ENCODE peak calls at places on chromosomes 6 and 20, in five cellular contexts. I is WTC11, K is K562, C is GM12878, Y is HepG2. B is an unnamed sample.

GRCh38 chr20:17417221-17417620 is 114.0 kb downstream of the BFSP1 start:
- DNase-seq in I (no peak), K (no peak), Y (no peak), C (no peak), B (no peak)

GRCh38 chr6:94511502-94512088 is 1065.7 kb upstream of the MANEA start:
- DNase-seq in Y (no peak), C (no peak), I (no peak), K (no peak), B (no peak)

GRCh38 chr6:130853555-130854183 is 26.5 kb downstream of the SMLR1 start:
- DNase-seq in I (no peak), K (no peak), Y (peak; percentile 88), C (no peak), B (no peak)

GRCh38 chr6:11625302-11625701 is 87.8 kb downstream of the TMEM170B start:
- DNase-seq in Y (no peak), C (no peak), K (no peak), I (no peak), B (no peak)

GRCh38 chr6:90044182-90044832 is 150.0 kb downstream of the GJA10 start:
- DNase-seq in I (no peak), K (no peak), C (no peak), Y (no peak), B (no peak)

GRCh38 chr6:2551705-2552104 is 199.0 kb downstream of the MYLK4 start:
- DNase-seq in I (no peak), K (no peak), Y (no peak), C (no peak), B (no peak)

GRCh38 chr20:59684685-59685212 is 80.4 kb downstream of the PHACTR3 start:
- DNase-seq in K (no peak), C (no peak), I (no peak), Y (no peak), B (no peak)

GRCh38 chr20:50115591-50116367 is 2.8 kb upstream of the UBE2V1 start:
- DNase-seq in C (peak; percentile 89), Y (peak; percentile 96), K (peak; percentile 85), I (peak; percentile 91), B (peak; percentile 92)

GRCh38 chr20:32536861-32537656 is 48.1 kb downstream of the NOL4L start:
- DNase-seq in I (peak; percentile 42), Y (no peak), C (no peak), K (peak; percentile 75), B (no peak)

GRCh38 chr6:130377371-130377770 is 11.6 kb downstream of the TMEM200A start:
- DNase-seq in C (no peak), I (no peak), Y (no peak), K (no peak), B (no peak)

GRCh38 chr20:57749131-57749690 is 39.4 kb upstream of the PMEPA1 start:
- DNase-seq in K (no peak), I (no peak), Y (no peak), C (no peak), B (no peak)

GRCh38 chr20:25987073-25987927 is 290.6 kb upstream of the ZNF337 start:
- DNase-seq in I (peak; percentile 68), C (no peak), K (peak; percentile 14), Y (no peak), B (peak; percentile 31)

GRCh38 chr6:117976030-117976651 is 69.1 kb downstream of the SLC35F1 start:
- DNase-seq in I (no peak), K (peak; percentile 26), C (no peak), Y (peak; percentile 61), B (peak; percentile 2)

GRCh38 chr6:89180971-89181370 is 35.1 kb downstream of the PM20D2 start:
- DNase-seq in K (no peak), Y (no peak), I (no peak), C (no peak), B (no peak)

GRCh38 chr20:50848341-50848808 is 53.5 kb downstream of the BCAS4 start:
- DNase-seq in C (no peak), Y (no peak), I (no peak), K (no peak), B (no peak)

GRCh38 chr6:93416575-93417420 is 2.6 kb downstream of the EPHA7 start:
- DNase-seq in C (no peak), K (no peak), I (peak; percentile 65), Y (no peak), B (peak; percentile 37)

GRCh38 chr20:34705383-34706021 is 1.4 kb downstream of the TP53INP2 start:
- DNase-seq in I (peak; percentile 30), Y (peak; percentile 73), C (no peak), K (peak; percentile 29), B (peak; percentile 37)

GRCh38 chr20:43844778-43845614 is 69.7 kb upstream of the TOX2 start:
- DNase-seq in K (no peak), Y (no peak), C (no peak), I (no peak), B (peak; percentile 38)

GRCh38 chr20:59604770-59605665 is 678 bp downstream of the PHACTR3 start:
- DNase-seq in Y (no peak), K (no peak), C (no peak), I (peak; percentile 50), B (no peak)

GRCh38 chr6:51398064-51398740 is 579.5 kb downstream of the TFAP2B start:
- DNase-seq in I (no peak), C (peak; percentile 24), K (no peak), Y (no peak), B (no peak)

GRCh38 chr6:154510144-154510905 is at the start of gene CNKSR3:
- DNase-seq in K (peak; percentile 89), Y (peak; percentile 95), C (no peak), I (peak; percentile 97), B (peak; percentile 64)

GRCh38 chr20:49979030-49979832 is 3.5 kb upstream of the SNAI1 start:
- DNase-seq in K (peak; percentile 86), Y (peak; percentile 56), C (no peak), I (peak; percentile 79), B (peak; percentile 77)

GRCh38 chr6:38843798-38844197 is 128.7 kb downstream of the DNAH8 start:
- DNase-seq in C (no peak), I (peak; percentile 17), Y (no peak), K (no peak), B (no peak)

GRCh38 chr6:20348091-20348490 is 53.6 kb upstream of the E2F3 start:
- DNase-seq in I (no peak), C (no peak), K (no peak), Y (no peak), B (no peak)

DNA sequence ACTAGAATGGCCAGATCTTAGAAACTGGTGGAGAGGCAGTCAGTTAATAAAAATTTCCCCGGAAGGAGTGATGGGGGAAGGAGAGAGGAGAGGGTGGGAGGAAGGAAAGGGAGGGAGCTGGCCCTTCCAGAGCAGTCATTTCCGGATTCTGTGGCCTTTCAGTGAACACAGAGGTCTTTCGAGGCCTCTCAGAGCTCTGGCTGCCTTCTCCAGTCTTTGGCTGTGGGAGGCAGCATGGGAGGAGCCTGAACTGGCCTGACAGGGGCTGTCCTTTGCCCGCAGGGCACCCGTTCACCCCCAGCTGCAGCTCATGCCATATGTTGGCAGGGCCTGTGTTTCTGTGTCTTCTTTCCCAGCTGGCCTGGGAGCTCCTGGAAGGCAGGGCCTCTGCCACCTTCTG is 95.5 kb downstream of the PPP1R14C start:
- DNase-seq in K (no peak), C (no peak), Y (no peak), I (no peak), B (no peak)
- TF ChIP-seq USF2 in K (no peak), C (no peak), Y (no peak), I (no peak), B (no peak)

GRCh38 chr6:25962368-25963127 is at the start of gene TRIM38:
- DNase-seq in C (peak; percentile 85), Y (peak; percentile 74), K (peak; percentile 68), I (no peak), B (peak; percentile 45)

GRCh38 chr6:25959890-25960531 is 2.6 kb upstream of the TRIM38 start:
- DNase-seq in C (no peak), Y (no peak), I (no peak), K (no peak), B (no peak)

GRCh38 chr6:25960689-25961088 is 1.9 kb upstream of the TRIM38 start:
- DNase-seq in K (no peak), Y (no peak), I (no peak), C (no peak), B (no peak)

GRCh38 chr6:25963426-25964123 is 973 bp downstream of the TRIM38 start:
- DNase-seq in C (no peak), K (peak; percentile 43), Y (no peak), I (peak; percentile 19), B (no peak)

DNA sequence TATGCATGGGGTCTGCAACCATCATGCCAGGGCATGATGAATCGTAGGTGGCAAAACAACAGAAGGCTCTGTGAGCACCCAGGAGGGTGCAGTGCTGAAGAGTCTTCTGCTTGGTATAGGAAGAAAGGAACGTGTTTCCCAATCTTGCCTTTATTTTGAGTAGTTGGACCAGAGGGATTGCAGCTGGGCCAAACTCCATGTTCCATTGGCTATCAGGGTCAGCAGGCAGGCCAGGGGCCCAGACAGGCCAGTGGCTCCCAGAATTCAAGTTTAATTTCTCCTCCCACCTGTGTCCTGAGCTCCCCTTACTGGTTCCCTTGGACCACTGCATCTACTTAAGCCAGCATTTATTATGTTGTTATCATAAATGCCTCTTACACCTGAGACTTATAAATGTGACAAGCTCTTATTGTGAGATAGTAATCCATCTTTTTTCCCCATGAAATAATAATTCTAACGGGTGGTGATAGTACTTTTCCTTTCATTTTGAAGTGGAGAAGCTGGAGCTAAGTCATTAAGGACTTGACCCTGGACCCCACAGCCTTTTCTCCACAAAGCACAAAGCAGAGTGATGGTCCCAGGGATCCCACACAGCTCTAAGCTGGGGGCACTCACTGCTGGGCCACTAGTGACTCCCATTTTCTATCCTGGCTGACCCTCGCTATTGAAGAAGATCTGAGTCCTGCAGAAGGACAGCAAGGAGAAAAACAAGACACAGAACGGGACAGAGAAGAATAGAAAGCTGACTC is 809 bp upstream of the TRIM38 start:
- DNase-seq in C (no peak), K (peak; percentile 27), I (no peak), Y (peak; percentile 31), B (peak; percentile 5)
- TF ChIP-seq ESRRA in C (no peak), K (no peak), I (no peak), Y (no peak), B (no peak)

GRCh38 chr6:25277857-25278256 is 1.3 kb upstream of the CARMIL1 start:
- DNase-seq in I (no peak), K (no peak), C (no peak), Y (no peak), B (no peak)

GRCh38 chr6:25278557-25278913 is 639 bp upstream of the CARMIL1 start:
- DNase-seq in K (no peak), C (no peak), Y (no peak), I (no peak), B (no peak)

GRCh38 chr6:25278914-25279747 is at the start of gene CARMIL1:
- DNase-seq in C (no peak), K (peak; percentile 90), I (peak; percentile 86), Y (peak; percentile 54), B (peak; percentile 79)

GRCh38 chr6:25279748-25280616 is 808 bp downstream of the CARMIL1 start:
- DNase-seq in C (no peak), I (peak; percentile 78), K (no peak), Y (peak; percentile 30), B (peak; percentile 44)

DNA sequence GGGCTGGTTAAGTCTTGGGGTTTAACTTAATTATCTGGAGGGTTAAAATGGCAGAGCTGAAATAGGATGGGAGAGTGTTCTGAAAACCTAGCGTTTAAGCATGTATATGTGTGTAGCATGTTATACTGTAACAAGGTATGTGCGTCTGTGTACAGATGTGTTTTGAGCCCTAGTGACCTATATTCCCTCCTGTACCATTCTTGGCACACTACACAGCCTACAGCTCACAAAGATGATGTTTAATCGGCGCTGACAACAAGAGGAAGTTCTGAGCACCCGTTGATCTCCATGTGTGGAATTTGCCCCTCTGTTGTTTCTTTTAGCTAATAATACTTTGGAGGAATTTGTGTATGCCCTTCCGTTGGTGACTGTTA is 1.4 kb downstream of the CARMIL1 start:
- DNase-seq in I (no peak), Y (peak; percentile 45), K (no peak), C (no peak), B (no peak)
- TF ChIP-seq USF2 in I (no peak), Y (no peak), K (no peak), C (no peak), B (no peak)

GRCh38 chr6:87907521-87907920 is 140.1 kb upstream of the SPACA1 start:
- DNase-seq in Y (no peak), C (peak; percentile 63), K (no peak), I (no peak), B (no peak)
- TF ChIP-seq ESRRA in Y (no peak), C (no peak), K (no peak), I (no peak), B (no peak)

B was measured in A549.